ENCODE peak calls at places on chromosomes 5 and 9, in six cellular contexts. J is OCI-LY7; Q is brain microvascular endothelial cell; W is psoas muscle; P is CD8-positive, alpha-beta T cell; G is transverse colon. K is an unnamed sample.

GRCh38 chr5:3310551-3311340 is 284.9 kb upstream of the IRX1 start:
- DNase-seq in J (no peak), Q (no peak), W (no peak), P (no peak), G (no peak), K (no peak)

GRCh38 chr5:120447706-120448239 is 16.3 kb upstream of the PRR16 start:
- DNase-seq in J (no peak), Q (peak; percentile 56), W (no peak), P (no peak), G (no peak), K (no peak)

GRCh38 chr5:79878721-79879336 is 112.2 kb downstream of the MTX3 start:
- DNase-seq in J (peak; percentile 55), Q (no peak), W (no peak), P (no peak), G (no peak), K (no peak)

GRCh38 chr5:57215629-57216195 is 41.9 kb downstream of the GPBP1 start:
- DNase-seq in J (no peak), Q (no peak), W (no peak), P (no peak), G (no peak), K (no peak)

GRCh38 chr5:3375586-3376311 is 219.9 kb upstream of the IRX1 start:
- DNase-seq in J (peak; percentile 14), Q (no peak), W (no peak), P (no peak), G (no peak), K (no peak)

GRCh38 chr5:1804001-1804690 is 2.9 kb downstream of the NDUFS6 start:
- DNase-seq in J (no peak), Q (no peak), W (no peak), P (no peak), G (no peak), K (no peak)

GRCh38 chr5:173245319-173246134 is 10.5 kb upstream of the NKX2-5 start:
- DNase-seq in J (no peak), Q (no peak), W (no peak), P (no peak), G (no peak), K (no peak)

GRCh38 chr5:43416233-43416987 is 4.2 kb upstream of the CCL28 start:
- DNase-seq in J (no peak), Q (no peak), W (no peak), P (no peak), G (no peak), K (no peak)

GRCh38 chr5:96001262-96001661 is 39.6 kb upstream of the ELL2 start:
- DNase-seq in J (no peak), Q (no peak), W (no peak), P (no peak), G (no peak), K (no peak)

GRCh38 chr5:80738466-80738865 is 83.7 kb upstream of the DHFR start:
- DNase-seq in J (no peak), Q (no peak), W (no peak), P (no peak), G (no peak), K (no peak)

GRCh38 chr5:159324097-159324760 is 6.1 kb downstream of the IL12B start:
- DNase-seq in J (no peak), Q (peak; percentile 50), W (no peak), P (no peak), G (no peak), K (no peak)

GRCh38 chr9:26357803-26358339 is 534.7 kb downstream of the CAAP1 start:
- DNase-seq in J (no peak), Q (no peak), W (no peak), P (no peak), G (no peak), K (no peak)

GRCh38 chr9:4393806-4394523 is 94.1 kb upstream of the GLIS3 start:
- DNase-seq in J (no peak), Q (no peak), W (no peak), P (no peak), G (no peak), K (no peak)

GRCh38 chr5:16784088-16784487 is 152.0 kb downstream of the MYO10 start:
- DNase-seq in J (no peak), Q (peak; percentile 77), W (no peak), P (no peak), G (no peak), K (no peak)

GRCh38 chr5:151085517-151086031 is 4.7 kb upstream of the TNIP1 start:
- DNase-seq in J (no peak), Q (no peak), W (peak; percentile 55), P (no peak), G (peak; percentile 77), K (peak; percentile 71)

GRCh38 chr5:98911221-98912040 is 17.4 kb downstream of the CHD1 start:
- DNase-seq in J (no peak), Q (peak; percentile 45), W (no peak), P (no peak), G (no peak), K (no peak)

GRCh38 chr9:98678244-98678842 is 30.4 kb downstream of the GABBR2 start:
- DNase-seq in J (peak; percentile 34), Q (no peak), W (no peak), P (no peak), G (peak; percentile 11), K (no peak)

GRCh38 chr5:159405611-159406031 is 75.3 kb upstream of the IL12B start:
- DNase-seq in J (peak; percentile 11), Q (no peak), W (no peak), P (no peak), G (no peak), K (no peak)